ENCODE peak calls at places on chromosome 3, in ten cellular contexts. T, Q, H, D, J, O, F, K, C and M are unnamed samples.

GRCh38 chr3:112048911-112049310 is 14.4 kb downstream of the TMPRSS7 start:
- DNase-seq in O (no peak), J (no peak), C (no peak), K (no peak), T (no peak), F (no peak), Q (peak; percentile 63), H (no peak), D (no peak), M (no peak)

GRCh38 chr3:12984023-12984823 is 89.0 kb downstream of the IQSEC1 start:
- DNase-seq in T (peak; percentile 83), D (no peak), H (no peak), K (no peak), C (peak; percentile 66), J (peak; percentile 78), Q (peak; percentile 76), O (peak; percentile 77), F (no peak), M (peak; percentile 90)

GRCh38 chr3:78666458-78666800 is 1101.4 kb downstream of the ROBO1 start:
- DNase-seq in D (no peak), T (peak; percentile 4), F (no peak), J (no peak), Q (no peak), K (no peak), C (peak; percentile 63), O (no peak), H (no peak), M (no peak)

GRCh38 chr3:14947105-14947885 is at the start of gene NR2C2:
- DNase-seq in F (peak; percentile 94), K (peak; percentile 98), J (peak; percentile 91), T (peak; percentile 77), O (peak; percentile 87), C (peak; percentile 68), D (peak; percentile 84), H (peak; percentile 93), Q (peak; percentile 92), M (peak; percentile 95)

GRCh38 chr3:160133757-160134156 is 91.5 kb upstream of the C3orf80 start:
- DNase-seq in D (no peak), J (no peak), O (no peak), Q (peak; percentile 11), T (no peak), F (no peak), K (no peak), H (no peak), C (no peak), M (peak; percentile 24)

GRCh38 chr3:144586382-144586781 is 614.8 kb downstream of the DIPK2A start:
- DNase-seq in Q (no peak), O (no peak), C (peak; percentile 66), T (no peak), H (no peak), K (no peak), J (no peak), F (no peak), D (no peak), M (no peak)

GRCh38 chr3:50276762-50277101 is 2.2 kb upstream of the LSMEM2 start:
- DNase-seq in T (no peak), F (no peak), H (peak; percentile 40), K (no peak), D (no peak), Q (no peak), C (no peak), J (no peak), O (peak; percentile 12), M (peak; percentile 67)

GRCh38 chr3:98482717-98483482 is 14.6 kb upstream of the OR5K2 start:
- DNase-seq in Q (no peak), C (no peak), O (no peak), D (no peak), K (no peak), T (no peak), H (no peak), F (no peak), J (no peak), M (no peak)

DNA sequence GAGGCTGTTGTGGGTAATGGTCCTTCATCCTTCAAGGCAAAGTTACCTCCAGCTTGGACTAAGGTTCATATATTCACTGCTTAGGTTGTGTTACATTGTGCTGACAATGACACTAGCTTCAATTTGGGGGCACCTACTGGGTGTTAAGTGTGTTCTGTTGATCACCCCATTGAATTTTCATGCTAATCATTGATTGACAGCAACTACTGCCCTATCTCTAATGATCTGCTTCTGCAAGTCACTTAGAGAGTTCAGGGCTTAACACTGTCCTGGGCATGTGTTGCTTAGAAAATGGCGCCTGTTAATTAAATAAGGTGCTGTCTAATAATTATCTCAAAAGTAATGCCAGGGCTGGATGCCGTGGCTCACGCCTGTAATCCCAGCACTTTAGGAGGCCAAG is 3.4 kb downstream of the FLNB start:
- DNase-seq in T (no peak), O (no peak), H (no peak), Q (no peak), F (no peak), K (no peak), J (no peak), C (no peak), D (no peak), M (no peak)
- H3K4me3 ChIP-seq in T (peak overlapping the region; percentile 99), O (no peak overlapping the region), H (no peak overlapping the region), Q (no peak overlapping the region), F (no peak overlapping the region), K (no peak overlapping the region), J (no peak overlapping the region), C (no peak overlapping the region), D (peak overlapping the region; percentile 69), M (no peak overlapping the region)

DNA sequence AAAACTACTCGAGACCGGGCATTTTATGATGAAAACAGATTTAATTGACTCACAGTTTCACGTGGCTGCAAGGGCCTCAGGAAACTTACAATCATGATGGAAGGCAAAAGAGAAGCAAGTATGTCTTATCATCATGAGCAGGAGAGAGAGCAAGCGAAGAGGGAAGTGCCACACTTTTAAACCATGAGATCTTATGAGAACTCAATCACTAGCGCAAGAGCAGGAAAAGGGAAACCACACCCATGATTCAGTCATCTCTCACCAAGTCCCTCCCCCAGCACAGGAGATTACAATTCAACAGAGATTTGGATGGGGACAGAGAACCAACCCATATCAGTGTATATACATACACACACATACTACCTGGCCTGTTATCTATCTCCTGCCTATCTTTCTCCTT is 599.4 kb upstream of the ROBO1 start:
- DNase-seq in K (no peak), H (no peak), Q (no peak), D (no peak), O (no peak), T (no peak), F (no peak), J (no peak), C (no peak), M (no peak)
- H3K4me3 ChIP-seq in K (no peak overlapping the region), H (no peak overlapping the region), Q (no peak overlapping the region), D (no peak overlapping the region), O (no peak overlapping the region), T (no peak overlapping the region), F (no peak overlapping the region), J (no peak overlapping the region), C (no peak overlapping the region), M (no peak overlapping the region)

DNA sequence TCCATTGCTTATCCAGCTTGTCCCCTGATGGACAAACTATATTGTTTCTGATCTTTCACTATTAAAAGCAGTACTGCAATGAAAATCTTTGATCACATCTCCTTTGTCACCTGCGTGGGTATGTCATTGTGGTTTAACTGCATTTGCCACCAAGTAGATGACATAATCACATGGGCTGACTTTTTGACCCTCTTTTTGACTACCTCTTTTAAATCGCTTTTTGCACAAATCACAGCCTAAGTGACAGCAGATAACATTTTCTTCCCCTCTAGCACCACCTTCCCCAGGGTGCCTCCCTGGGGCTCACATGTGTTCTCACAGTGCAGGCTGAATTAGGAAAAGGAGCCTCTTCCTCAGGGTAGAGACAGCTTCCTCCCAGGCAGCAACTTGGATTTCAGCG is 1.1 kb upstream of the RBP1 start:
- DNase-seq in F (no peak), Q (no peak), H (no peak), J (no peak), T (no peak), K (no peak), O (no peak), C (no peak), D (no peak), M (peak; percentile 35)
- H3K4me3 ChIP-seq in F (peak overlapping the region; percentile 66), Q (peak overlapping the region; percentile 46), H (no peak overlapping the region), J (no peak overlapping the region), T (no peak overlapping the region), K (no peak overlapping the region), O (peak overlapping the region; percentile 70), C (no peak overlapping the region), D (no peak overlapping the region), M (no peak overlapping the region)

GRCh38 chr3:101827211-101828174 is 21.8 kb upstream of the NFKBIZ start:
- DNase-seq in J (peak; percentile 84), D (peak; percentile 60), Q (peak; percentile 82), O (peak; percentile 87), C (peak; percentile 84), F (peak; percentile 80), K (peak; percentile 94), T (no peak), H (peak; percentile 88), M (peak; percentile 68)

GRCh38 chr3:101829878-101830277 is 19.4 kb upstream of the NFKBIZ start:
- DNase-seq in K (no peak), C (no peak), H (no peak), O (no peak), J (no peak), F (no peak), T (no peak), Q (no peak), D (no peak), M (no peak)

GRCh38 chr3:101828289-101828688 is 21.0 kb upstream of the NFKBIZ start:
- DNase-seq in O (no peak), H (no peak), Q (no peak), J (no peak), C (no peak), F (no peak), T (no peak), K (no peak), D (no peak), M (no peak)

GRCh38 chr3:101825904-101826445 is 23.3 kb upstream of the NFKBIZ start:
- DNase-seq in Q (no peak), F (no peak), T (no peak), K (no peak), J (no peak), D (no peak), C (peak; percentile 45), O (no peak), H (no peak), M (no peak)

GRCh38 chr3:101829066-101829830 is 20.1 kb upstream of the NFKBIZ start:
- DNase-seq in F (peak; percentile 80), K (peak; percentile 90), O (peak; percentile 73), H (peak; percentile 73), J (peak; percentile 73), Q (peak; percentile 9), T (no peak), D (peak; percentile 40), C (peak; percentile 85), M (no peak)
- H3K4me3 ChIP-seq in F (peak overlapping the region; percentile 42), K (no peak overlapping the region), O (peak overlapping the region; percentile 61), H (no peak overlapping the region), J (no peak overlapping the region), Q (no peak overlapping the region), T (no peak overlapping the region), D (peak overlapping the region; percentile 67), C (peak overlapping the region; percentile 0), M (no peak overlapping the region)

GRCh38 chr3:118806423-118806822 is 228.2 kb downstream of the IGSF11 start:
- DNase-seq in Q (no peak), O (no peak), J (no peak), K (no peak), D (no peak), T (no peak), C (no peak), H (no peak), F (no peak), M (no peak)
- H3K4me3 ChIP-seq in Q (no peak overlapping the region), O (no peak overlapping the region), J (no peak overlapping the region), K (no peak overlapping the region), D (no peak overlapping the region), T (no peak overlapping the region), C (no peak overlapping the region), H (no peak overlapping the region), F (no peak overlapping the region), M (no peak overlapping the region)

GRCh38 chr3:127630811-127631714 is 2.1 kb downstream of the PODXL2 start:
- DNase-seq in J (no peak), Q (no peak), C (no peak), D (no peak), F (no peak), H (no peak), T (no peak), K (no peak), O (no peak), M (no peak)
- H3K4me3 ChIP-seq in J (no peak overlapping the region), Q (no peak overlapping the region), C (no peak overlapping the region), D (no peak overlapping the region), F (no peak overlapping the region), H (no peak overlapping the region), T (no peak overlapping the region), K (no peak overlapping the region), O (no peak overlapping the region), M (no peak overlapping the region)